ENCODE peak calls at places on chromosome 6, in seven cellular contexts. Q is psoas muscle, D is lower lobe of right lung, M is heart right ventricle, J is MM.1S, A is IMR-90, Y is pancreas. F is an unnamed sample.

GRCh38 chr6:38974389-38975133 is 74.0 kb upstream of the GLP1R start:
- DNase-seq in A (peak; percentile 4), Y (no peak), M (no peak), D (no peak), J (no peak), Q (no peak), F (no peak)

GRCh38 chr6:135506270-135506997 is 8.9 kb upstream of the AHI1 start:
- DNase-seq in D (no peak), Y (no peak), J (peak; percentile 46), M (no peak), Q (no peak), A (peak; percentile 74), F (no peak)

GRCh38 chr6:165664553-165665383 is 1.7 kb upstream of the PDE10A start:
- DNase-seq in Q (no peak), M (no peak), A (no peak), J (no peak), Y (no peak), D (no peak), F (no peak)

GRCh38 chr6:157457787-157458186 is 76.8 kb downstream of the ZDHHC14 start:
- DNase-seq in A (no peak), M (no peak), Q (no peak), Y (no peak), J (no peak), D (no peak), F (no peak)

GRCh38 chr6:5275497-5275896 is 14.2 kb downstream of the FARS2 start:
- DNase-seq in A (no peak), J (no peak), Q (no peak), Y (no peak), M (no peak), D (no peak), F (no peak)

GRCh38 chr6:3566812-3567211 is 110.0 kb upstream of the SLC22A23 start:
- DNase-seq in Y (no peak), Q (no peak), D (no peak), A (peak; percentile 90), J (no peak), M (no peak), F (no peak)

GRCh38 chr6:43196337-43196736 is 14.3 kb downstream of the CUL9 start:
- DNase-seq in D (no peak), M (no peak), J (no peak), Q (no peak), Y (no peak), A (no peak), F (no peak)

GRCh38 chr6:137698636-137699035 is 168.4 kb upstream of the TNFAIP3 start:
- DNase-seq in M (no peak), Q (no peak), D (no peak), Y (no peak), J (peak; percentile 39), A (peak; percentile 33), F (no peak)

GRCh38 chr6:21666200-21666671 is 72.7 kb downstream of the SOX4 start:
- DNase-seq in Y (peak; percentile 25), D (no peak), M (peak; percentile 18), J (no peak), Q (peak; percentile 52), A (no peak), F (no peak)

GRCh38 chr6:9250852-9251251 is 815.5 kb upstream of the SLC35B3 start:
- DNase-seq in M (peak; percentile 11), J (peak; percentile 69), A (peak; percentile 53), D (no peak), Q (no peak), Y (peak; percentile 22), F (peak; percentile 12)

GRCh38 chr6:50699086-50699886 is 14.0 kb upstream of the TFAP2D start:
- DNase-seq in D (no peak), J (no peak), Q (no peak), A (no peak), M (no peak), Y (no peak), F (no peak)

GRCh38 chr6:31771992-31772358 is 5.2 kb downstream of the VWA7 start:
- DNase-seq in J (no peak), M (no peak), Q (no peak), Y (no peak), D (no peak), A (peak; percentile 53), F (no peak)

GRCh38 chr6:53300656-53301551 is 47.8 kb downstream of the ELOVL5 start:
- DNase-seq in Y (no peak), Q (no peak), J (no peak), A (no peak), D (peak; percentile 51), M (peak; percentile 56), F (no peak)

GRCh38 chr6:24283043-24283985 is 74.5 kb downstream of the DCDC2 start:
- DNase-seq in Y (peak; percentile 84), D (peak; percentile 76), J (peak; percentile 66), M (peak; percentile 66), Q (peak; percentile 57), A (peak; percentile 61), F (peak; percentile 92)

GRCh38 chr6:121503633-121504032 is 68.2 kb downstream of the GJA1 start:
- DNase-seq in M (no peak), J (no peak), A (peak; percentile 70), D (no peak), Q (no peak), Y (no peak), F (no peak)

GRCh38 chr6:137051790-137052472 is 7.2 kb upstream of the IL20RA start:
- DNase-seq in A (peak; percentile 2), M (no peak), J (peak; percentile 30), Q (no peak), Y (no peak), D (no peak), F (no peak)

GRCh38 chr6:4093288-4093687 is 14.4 kb upstream of the FAM217A start:
- DNase-seq in Q (no peak), M (no peak), J (no peak), D (no peak), Y (no peak), A (no peak), F (no peak)

GRCh38 chr6:91718198-91718597 is 1131.3 kb upstream of the MAP3K7 start:
- DNase-seq in D (no peak), M (no peak), Y (no peak), J (peak; percentile 80), A (no peak), Q (no peak), F (no peak)

GRCh38 chr6:141675957-141676356 is 456.8 kb upstream of the GJE1 start:
- DNase-seq in A (peak; percentile 27), J (no peak), Q (no peak), M (no peak), D (no peak), Y (no peak), F (no peak)

GRCh38 chr6:34791164-34791841 is 580 bp upstream of the BLTP3A start:
- DNase-seq in J (peak; percentile 45), Q (peak; percentile 65), D (peak; percentile 61), Y (peak; percentile 60), A (peak; percentile 17), M (peak; percentile 58), F (no peak)

GRCh38 chr6:20572940-20573339 is 38.7 kb downstream of the CDKAL1 start:
- DNase-seq in J (no peak), Y (no peak), D (no peak), Q (no peak), A (peak; percentile 63), M (peak; percentile 11), F (peak; percentile 16)

GRCh38 chr6:142726616-142727015 is 218.4 kb downstream of the HIVEP2 start:
- DNase-seq in Y (no peak), M (no peak), D (no peak), J (no peak), Q (no peak), A (no peak), F (no peak)

GRCh38 chr6:28789553-28790083 is 134.2 kb downstream of the TRIM27 start:
- DNase-seq in J (no peak), D (no peak), A (peak; percentile 68), Q (no peak), Y (no peak), M (no peak), F (no peak)

DNA sequence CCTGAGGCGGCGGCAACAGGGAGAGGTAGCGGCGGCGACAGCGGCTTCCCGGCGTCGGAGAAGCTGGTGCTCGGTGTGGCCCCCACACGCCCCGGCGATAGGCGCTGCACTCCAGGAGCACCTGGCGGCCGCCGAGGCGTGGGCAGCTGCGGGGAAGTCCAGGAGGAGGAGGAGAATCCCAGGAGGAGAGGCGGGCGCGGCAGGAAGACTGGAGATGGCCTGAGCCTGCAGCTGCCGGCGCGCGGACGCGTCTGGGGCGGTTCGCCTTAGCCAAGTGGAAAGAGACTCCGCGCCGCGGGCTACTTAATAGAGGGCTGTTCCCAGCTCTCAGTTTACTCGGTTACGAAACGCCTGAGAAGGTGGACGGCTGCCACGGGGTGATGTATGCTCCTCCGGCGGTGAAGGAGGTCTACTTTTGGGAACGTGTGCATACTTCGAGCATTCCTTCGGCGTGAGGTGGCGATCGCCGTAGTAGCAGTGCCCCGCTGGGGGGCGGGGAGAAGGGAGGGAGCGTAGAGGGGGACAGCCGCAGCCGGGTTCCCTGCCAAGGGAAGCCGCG is at the start of gene COL12A1:
- DNase-seq in M (peak; percentile 84), J (no peak), Y (peak; percentile 71), A (peak; percentile 100), Q (peak; percentile 97), D (peak; percentile 93), F (no peak)
- TF ChIP-seq CTCF in M (no peak), J (no peak), Y (no peak), A (no peak), Q (no peak), D (no peak), F (no peak)

DNA sequence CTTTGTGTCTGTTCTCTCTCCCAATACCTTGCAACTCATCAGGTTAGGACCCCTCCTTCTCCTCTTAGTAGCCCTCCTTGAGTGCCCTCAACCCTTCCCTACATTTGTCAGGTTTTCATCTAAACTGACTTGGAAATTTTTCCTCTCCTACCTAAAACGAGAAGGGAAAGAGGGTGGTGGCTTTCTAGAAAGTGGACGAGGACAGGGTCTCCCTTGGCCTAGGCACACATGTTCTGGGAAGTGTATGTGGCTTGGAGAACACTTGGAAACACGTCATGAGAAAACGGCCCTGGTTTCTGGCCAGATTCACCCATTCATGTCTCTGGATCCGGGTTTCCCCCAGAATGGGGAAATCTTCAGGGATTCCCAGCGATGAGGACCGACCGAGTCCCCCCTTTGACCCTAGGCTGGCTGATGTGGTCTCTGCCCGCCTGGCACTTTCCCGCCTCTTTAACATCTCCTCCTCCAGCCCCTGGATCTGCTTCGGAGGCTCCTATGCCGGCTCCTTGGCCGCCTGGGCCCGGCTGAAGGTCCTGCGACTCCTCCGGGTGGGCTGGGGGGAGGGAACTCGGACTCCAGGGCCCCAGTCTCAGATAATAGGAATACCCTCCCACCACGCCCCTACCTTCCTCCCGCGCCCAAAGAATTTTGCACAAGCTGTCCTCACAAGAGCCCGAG is 2.9 kb downstream of the PRSS16 start:
- DNase-seq in M (no peak), Q (no peak), Y (peak; percentile 22), D (no peak), J (no peak), A (no peak), F (no peak)
- H3K4me3 ChIP-seq in M (no peak overlapping the region), Q (peak overlapping the region; percentile 61), Y (peak overlapping the region; percentile 50), D (peak overlapping the region; percentile 62), J (peak overlapping the region; percentile 94), A (no peak overlapping the region), F (peak overlapping the region; percentile 65)

DNA sequence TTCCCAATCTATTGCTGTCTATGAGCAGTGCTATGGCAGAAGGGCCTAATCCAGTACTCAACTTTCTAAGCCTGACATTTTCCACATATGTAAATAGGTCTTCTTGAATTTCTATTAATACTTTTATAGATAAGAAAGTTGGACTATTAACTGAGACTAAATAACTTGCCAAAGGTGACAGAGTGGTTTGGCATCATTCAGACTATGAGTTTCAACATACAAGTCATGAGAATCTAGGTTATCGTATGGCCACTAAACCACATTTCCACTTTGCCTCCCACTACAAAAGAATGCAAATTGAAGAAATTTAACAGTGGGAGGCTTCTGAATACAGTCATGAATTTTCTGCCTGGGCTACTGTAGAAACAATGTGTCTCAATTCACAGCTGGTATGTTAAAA is 530.9 kb upstream of the AGPAT4 start:
- DNase-seq in Y (no peak), A (no peak), D (no peak), M (no peak), J (no peak), Q (no peak), F (no peak)
- TF ChIP-seq CTCF in Y (no peak), A (no peak), D (no peak), M (no peak), J (no peak), Q (no peak), F (no peak)

GRCh38 chr6:122717350-122717749 is 62.2 kb upstream of the FABP7 start:
- DNase-seq in M (peak; percentile 8), J (no peak), D (no peak), Q (no peak), A (peak; percentile 77), Y (no peak), F (no peak)
- H3K4me3 ChIP-seq in M (no peak overlapping the region), J (no peak overlapping the region), D (no peak overlapping the region), Q (no peak overlapping the region), A (no peak overlapping the region), Y (no peak overlapping the region), F (no peak overlapping the region)